ENCODE peak calls at places on chromosomes 12 and 14, in six cellular contexts. Q is kidney, Z is colonic mucosa, S is thoracic aorta, F is uterus, C is trophoblast cell. E is an unnamed sample.
A peak's percentile ranks its signal among the peaks of the same experiment; 100 is the strongest.

GRCh38 chr12:124392991-124393790 is 98.3 kb downstream of the RFLNA start:
- DNase-seq in C (no peak), F (peak; percentile 88), Q (peak; percentile 96), S (peak; percentile 77), Z (peak; percentile 92), E (no peak)

GRCh38 chr12:98295681-98296080 is 219.7 kb upstream of the TMPO start:
- DNase-seq in C (peak; percentile 9), Q (no peak), S (no peak), F (no peak), Z (no peak), E (no peak)

GRCh38 chr12:71214511-71215285 is 56.9 kb upstream of the TSPAN8 start:
- DNase-seq in Z (peak; percentile 70), F (no peak), S (no peak), Q (no peak), C (no peak), E (no peak)

GRCh38 chr12:41936333-41936732 is 208.3 kb downstream of the GXYLT1 start:
- DNase-seq in C (no peak), Z (no peak), S (no peak), F (no peak), Q (no peak), E (no peak)

GRCh38 chr12:116710367-116710766 is 27.5 kb downstream of the SPRING1 start:
- DNase-seq in F (no peak), Q (no peak), Z (no peak), C (no peak), S (no peak), E (no peak)

GRCh38 chr12:22787557-22787956 is 162.6 kb downstream of the ETNK1 start:
- DNase-seq in C (no peak), Q (no peak), S (peak; percentile 22), F (no peak), Z (no peak), E (no peak)

GRCh38 chr12:46959484-46959883 is 119.9 kb upstream of the PCED1B start:
- DNase-seq in F (no peak), Q (no peak), C (peak; percentile 12), Z (no peak), S (no peak), E (no peak)

GRCh38 chr14:101508196-101508947 is 52.9 kb upstream of the DIO3 start:
- DNase-seq in S (no peak), Z (no peak), F (peak; percentile 10), Q (peak; percentile 37), C (no peak), E (no peak)

GRCh38 chr12:52370906-52371608 is 3.8 kb upstream of the KRT85 start:
- DNase-seq in Z (peak; percentile 49), Q (peak; percentile 71), C (no peak), S (peak; percentile 48), F (peak; percentile 66), E (no peak)

GRCh38 chr12:10750385-10750727 is 27.2 kb upstream of the YBX3 start:
- DNase-seq in Q (no peak), F (no peak), C (no peak), S (no peak), Z (no peak), E (no peak)

GRCh38 chr12:632102-632696 is 31.0 kb downstream of the NINJ2 start:
- DNase-seq in Q (no peak), Z (no peak), F (no peak), C (peak; percentile 81), S (no peak), E (no peak)

GRCh38 chr12:51028126-51028810 is 2.1 kb upstream of the SLC11A2 start:
- DNase-seq in C (peak; percentile 61), Q (no peak), S (no peak), F (no peak), Z (peak; percentile 59), E (peak; percentile 41)

GRCh38 chr12:51025182-51025747 is 919 bp downstream of the SLC11A2 start:
- DNase-seq in Q (no peak), Z (no peak), S (no peak), C (no peak), F (no peak), E (no peak)

GRCh38 chr12:51027342-51027835 is 1.2 kb upstream of the SLC11A2 start:
- DNase-seq in Z (no peak), S (no peak), F (no peak), Q (no peak), C (no peak), E (no peak)

GRCh38 chr12:51023625-51024395 is 2.4 kb downstream of the SLC11A2 start:
- DNase-seq in Z (no peak), S (no peak), F (no peak), Q (no peak), C (no peak), E (no peak)

DNA sequence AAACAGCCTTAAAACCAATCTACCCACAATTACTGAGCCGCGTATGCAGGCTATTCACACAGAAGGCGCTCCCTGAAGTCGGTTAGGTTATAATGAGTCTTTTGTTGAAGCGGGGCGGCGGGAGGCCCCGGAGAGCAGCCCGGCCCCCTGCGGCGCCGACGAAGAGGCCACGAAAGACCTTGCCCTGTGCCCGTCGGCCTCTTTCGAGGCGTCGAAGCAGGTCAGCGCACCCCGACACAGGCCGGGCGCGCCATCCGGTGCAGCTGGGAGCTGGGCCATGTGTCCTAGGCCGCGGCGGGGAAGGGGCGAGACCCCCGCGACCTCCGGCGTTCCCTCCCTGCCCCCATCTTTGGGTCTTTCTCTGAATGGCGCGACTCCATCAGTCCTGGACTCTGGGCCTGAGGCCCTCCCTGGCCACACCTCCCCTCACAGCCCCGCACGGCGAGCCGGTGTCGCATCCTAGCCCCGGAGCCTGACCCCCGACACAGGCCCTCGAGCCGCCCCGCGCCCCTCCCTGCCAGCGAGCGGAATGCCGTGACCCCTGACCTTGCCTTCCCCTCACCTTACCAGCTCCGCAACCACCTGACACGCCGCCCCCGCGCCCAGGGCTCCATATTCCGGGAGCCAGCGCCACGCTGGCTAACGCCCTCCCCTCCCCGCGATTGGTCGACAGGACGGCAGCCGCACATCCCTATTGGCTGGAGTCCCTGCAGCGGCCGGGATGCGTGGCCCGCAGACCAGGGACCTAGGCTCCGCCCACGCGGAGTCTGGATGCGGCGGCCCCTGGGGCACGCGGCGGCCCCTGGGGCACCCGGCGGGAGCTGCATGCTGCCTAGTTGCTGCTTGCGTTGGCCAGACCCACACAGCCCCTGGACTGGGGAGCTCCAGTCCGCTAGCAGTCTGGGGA is at the start of gene SLC11A2:
- DNase-seq in S (peak; percentile 88), Q (peak; percentile 98), Z (peak; percentile 96), F (peak; percentile 94), C (peak; percentile 97), E (peak; percentile 62)
- H3K4me1 ChIP-seq in S (peaks cover 22% of the 10 kb centered on the region), Q (peaks cover 9% of the 10 kb centered on the region), Z (no peaks in the 10 kb centered on the region), F (no peaks in the 10 kb centered on the region), C (peaks cover 27% of the 10 kb centered on the region), E (peaks cover 26% of the 10 kb centered on the region)

GRCh38 chr12:14836336-14837210 is 6.8 kb downstream of the ART4 start:
- DNase-seq in Q (no peak), C (peak; percentile 92), Z (no peak), S (no peak), F (no peak), E (no peak)
- H3K4me1 ChIP-seq in Q (peaks cover 3% of the 10 kb centered on the region), C (peaks cover 6% of the 10 kb centered on the region), Z (no peaks in the 10 kb centered on the region), S (peaks cover 15% of the 10 kb centered on the region), F (no peaks in the 10 kb centered on the region), E (peaks cover 14% of the 10 kb centered on the region)

DNA sequence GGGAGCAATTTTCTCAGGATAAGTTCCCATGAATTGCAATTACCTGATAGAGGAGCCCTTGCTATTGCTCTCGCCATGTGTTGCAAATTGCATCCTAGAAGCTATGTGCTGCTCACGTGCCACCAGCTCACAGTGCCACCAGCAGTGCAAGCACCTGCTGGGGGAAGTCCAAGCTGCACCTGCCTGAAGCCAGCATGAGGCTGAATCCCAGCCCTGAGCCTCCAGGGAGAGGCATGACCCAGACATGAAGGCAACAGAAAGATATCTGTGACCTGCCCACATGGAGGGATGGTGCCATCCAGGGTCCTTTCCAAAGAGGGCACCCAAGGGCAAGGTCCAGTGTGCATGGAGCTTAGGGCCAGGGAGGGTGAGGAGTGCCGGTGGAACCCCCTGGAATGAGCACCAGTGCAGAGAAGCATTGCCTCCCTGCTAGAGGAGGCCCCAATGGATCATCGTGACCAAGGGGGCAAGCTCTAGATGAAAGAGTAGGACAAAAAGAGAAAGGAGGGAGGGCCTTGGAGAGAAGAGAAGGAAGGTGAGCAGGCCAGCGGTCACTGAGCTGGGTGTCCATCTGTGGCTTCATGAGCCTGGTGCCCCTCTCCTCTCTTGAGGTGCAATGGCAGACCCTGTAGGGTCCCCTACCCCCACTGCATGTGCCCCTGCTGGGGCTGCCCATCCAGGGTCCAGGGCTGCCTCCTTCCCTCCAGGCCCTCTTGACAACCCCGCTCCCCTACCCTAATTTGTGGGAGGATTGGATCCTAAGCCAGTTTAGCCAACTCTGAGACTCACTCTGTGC is 207.1 kb downstream of the KIF26A start:
- DNase-seq in F (no peak), Q (no peak), Z (no peak), C (no peak), S (no peak), E (no peak)
- H3K4me1 ChIP-seq in F (no peaks in the 10 kb centered on the region), Q (peaks cover 2% of the 10 kb centered on the region), Z (peaks cover 7% of the 10 kb centered on the region), C (peaks cover 3% of the 10 kb centered on the region), S (no peaks in the 10 kb centered on the region), E (no peaks in the 10 kb centered on the region)

GRCh38 chr14:91229743-91230200 is 14.7 kb downstream of the GPR68 start:
- DNase-seq in C (no peak), F (no peak), S (no peak), Z (no peak), Q (no peak), E (no peak)
- H3K4me1 ChIP-seq in C (no peaks in the 10 kb centered on the region), F (no peaks in the 10 kb centered on the region), S (no peaks in the 10 kb centered on the region), Z (no peaks in the 10 kb centered on the region), Q (peaks cover 2% of the 10 kb centered on the region), E (peaks cover 31% of the 10 kb centered on the region)

DNA sequence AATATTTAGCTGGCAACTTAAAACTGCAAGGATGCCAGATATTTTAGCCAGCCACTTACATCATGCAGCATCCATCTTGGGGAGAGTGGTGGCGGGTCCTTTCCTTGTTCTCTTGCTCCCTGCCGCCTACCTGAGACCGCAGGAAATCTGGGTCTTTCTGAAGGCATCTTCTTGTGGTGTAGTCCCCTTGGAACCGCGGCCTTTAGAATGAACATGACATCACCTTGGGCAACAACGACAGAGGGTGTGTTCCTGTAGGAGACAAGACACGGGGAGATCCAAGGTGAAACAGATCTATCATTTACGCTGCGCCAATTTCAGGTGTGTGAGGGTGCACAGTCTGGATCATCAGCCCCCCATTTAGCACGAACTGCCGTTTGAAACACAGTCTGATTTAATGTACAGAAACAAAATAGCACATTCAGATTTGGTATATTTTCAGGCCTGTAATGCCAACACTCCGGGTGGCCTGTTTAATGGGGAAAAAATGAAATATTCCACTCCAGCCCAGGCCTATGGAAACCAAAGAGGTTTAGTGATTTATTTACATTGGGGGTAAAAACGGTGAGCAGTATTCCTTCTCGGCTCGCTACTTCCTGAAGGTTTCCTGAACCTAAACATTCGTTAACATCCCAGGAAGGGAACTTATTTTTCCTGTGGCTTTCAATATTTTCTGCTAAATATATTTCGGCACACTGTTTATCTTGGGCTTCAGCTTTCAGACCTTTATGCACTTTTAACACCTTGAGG is 12.7 kb upstream of the IRF2BPL start:
- DNase-seq in Z (no peak), Q (peak; percentile 46), S (no peak), C (no peak), F (no peak), E (no peak)
- H3K4me1 ChIP-seq in Z (peaks cover 34% of the 10 kb centered on the region), Q (peaks cover 58% of the 10 kb centered on the region), S (peaks cover 83% of the 10 kb centered on the region), C (peaks cover 48% of the 10 kb centered on the region), F (peaks cover 43% of the 10 kb centered on the region), E (peaks cover 83% of the 10 kb centered on the region)

GRCh38 chr14:50801706-50802105 is 29.3 kb downstream of the NIN start:
- DNase-seq in C (no peak), Q (no peak), Z (no peak), S (no peak), F (no peak), E (no peak)
- H3K4me1 ChIP-seq in C (no peaks in the 10 kb centered on the region), Q (no peaks in the 10 kb centered on the region), Z (no peaks in the 10 kb centered on the region), S (peaks cover 12% of the 10 kb centered on the region), F (no peaks in the 10 kb centered on the region), E (peaks cover 13% of the 10 kb centered on the region)

E was measured in keratinocyte.